ENCODE peak calls at places on chromosomes 2 and 18, in eight cellular contexts. Y is Peyer's patch, A is GM12865, T is astrocyte of the spinal cord, U is kidney epithelial cell, N is PC-9, V is K562, L is choroid plexus epithelial cell. R is an unnamed sample.

GRCh38 chr2:37191747-37192146 is 3.3 kb upstream of the SULT6B1 start:
- DNase-seq in Y (no peak), A (no peak), T (no peak), U (no peak), N (no peak), V (no peak), L (no peak), R (no peak)

GRCh38 chr2:105081006-105081701 is 43.3 kb downstream of the MRPS9 start:
- DNase-seq in Y (no peak), A (no peak), T (peak), U (no peak), N (no peak), V (no peak), L (peak), R (no peak)

GRCh38 chr18:58051765-58052460 is 7.9 kb downstream of the NEDD4L start:
- DNase-seq in Y (no peak), A (peak), T (peak), U (no peak), N (no peak), V (peak), L (peak), R (no peak)

GRCh38 chr2:149648282-149649030 is 60.9 kb upstream of the MMADHC start:
- DNase-seq in Y (no peak), A (no peak), T (peak), U (peak), N (peak), V (peak), L (peak), R (peak)

GRCh38 chr2:233098615-233099014 is 38.5 kb downstream of the INPP5D start:
- DNase-seq in Y (peak), A (no peak), T (peak), U (no peak), N (peak), V (peak), L (peak), R (no peak)

GRCh38 chr2:6401301-6401700 is 464.4 kb downstream of the CMPK2 start:
- DNase-seq in Y (no peak), A (no peak), T (peak), U (no peak), N (no peak), V (no peak), L (no peak), R (no peak)

GRCh38 chr2:81097361-81097760 is 792.8 kb upstream of the LRRTM1 start:
- DNase-seq in Y (no peak), A (no peak), T (no peak), U (no peak), N (no peak), V (no peak), L (no peak), R (no peak)

GRCh38 chr2:181985632-181986205 is at the start of gene PPP1R1C:
- DNase-seq in Y (no peak), A (no peak), T (no peak), U (no peak), N (no peak), V (no peak), L (no peak), R (no peak)

GRCh38 chr18:8469793-8470192 is 139.4 kb upstream of the RAB12 start:
- DNase-seq in Y (no peak), A (no peak), T (peak), U (no peak), N (no peak), V (no peak), L (peak), R (peak)

GRCh38 chr2:167294031-167294774 is 405.9 kb downstream of the XIRP2 start:
- DNase-seq in Y (peak), A (no peak), T (peak), U (no peak), N (no peak), V (no peak), L (peak), R (no peak)

GRCh38 chr2:23707096-23707495 is 219.8 kb downstream of the ATAD2B start:
- DNase-seq in Y (no peak), A (no peak), T (no peak), U (no peak), N (no peak), V (no peak), L (no peak), R (no peak)

GRCh38 chr18:54684786-54685185 is 93.7 kb downstream of the DYNAP start:
- DNase-seq in Y (no peak), A (no peak), T (peak), U (no peak), N (no peak), V (peak), L (peak), R (peak)

GRCh38 chr18:50193796-50194622 is 938 bp downstream of the MYO5B start:
- DNase-seq in Y (peak), A (no peak), T (no peak), U (no peak), N (no peak), V (no peak), L (no peak), R (no peak)

GRCh38 chr2:14616342-14616741 is 16.2 kb upstream of the LRATD1 start:
- DNase-seq in Y (no peak), A (no peak), T (peak), U (no peak), N (no peak), V (no peak), L (peak), R (no peak)

GRCh38 chr2:15941483-15941853 is 1.1 kb downstream of the MYCN start:
- DNase-seq in Y (no peak), A (no peak), T (no peak), U (no peak), N (no peak), V (no peak), L (no peak), R (no peak)

GRCh38 chr2:30569991-30570390 is 122.9 kb downstream of the LCLAT1 start:
- DNase-seq in Y (no peak), A (no peak), T (peak), U (no peak), N (no peak), V (no peak), L (no peak), R (no peak)

GRCh38 chr2:240453461-240454030 is 18.1 kb downstream of the GPC1 start:
- DNase-seq in Y (no peak), A (no peak), T (no peak), U (no peak), N (no peak), V (no peak), L (no peak), R (no peak)

GRCh38 chr18:56990678-56991077 is 156.2 kb upstream of the BOD1L2 start:
- DNase-seq in Y (no peak), A (no peak), T (no peak), U (no peak), N (no peak), V (no peak), L (no peak), R (no peak)

GRCh38 chr18:26327062-26327461 is 100.8 kb downstream of the TAF4B start:
- DNase-seq in Y (no peak), A (no peak), T (no peak), U (no peak), N (peak), V (no peak), L (no peak), R (no peak)

GRCh38 chr18:67359868-67360838 is 156.4 kb downstream of the DSEL start:
- DNase-seq in Y (no peak), A (peak), T (peak), U (peak), N (peak), V (peak), L (peak), R (peak)

GRCh38 chr18:32086866-32087265 is 4.8 kb upstream of the RNF138 start:
- DNase-seq in Y (no peak), A (no peak), T (peak), U (no peak), N (no peak), V (no peak), L (no peak), R (peak)

GRCh38 chr18:32078845-32079244 is 12.8 kb upstream of the RNF138 start:
- DNase-seq in Y (no peak), A (no peak), T (no peak), U (no peak), N (no peak), V (no peak), L (no peak), R (no peak)

GRCh38 chr18:32081881-32082280 is 9.8 kb upstream of the RNF138 start:
- DNase-seq in Y (no peak), A (no peak), T (no peak), U (no peak), N (no peak), V (no peak), L (no peak), R (no peak)

DNA sequence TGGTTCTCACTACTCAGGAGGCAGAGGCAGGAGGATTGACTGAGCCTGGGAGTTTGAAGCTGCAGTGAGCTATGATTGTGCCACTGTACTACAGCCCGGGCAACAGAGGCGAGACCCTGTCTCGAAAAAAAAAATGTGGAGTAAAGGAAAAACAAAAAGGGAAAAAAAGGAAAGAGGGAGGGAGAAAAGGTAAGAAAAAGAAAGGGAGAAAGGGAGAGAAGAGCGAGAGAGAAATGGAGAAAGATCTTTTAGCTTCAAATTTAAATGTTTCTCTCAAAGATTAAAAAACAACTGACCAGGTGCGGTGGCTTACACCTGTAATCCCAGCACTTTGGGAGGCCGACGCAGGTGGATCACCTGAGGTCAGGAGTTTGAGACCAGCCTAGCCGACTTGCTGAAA is 7.9 kb upstream of the RNF138 start:
- DNase-seq in Y (no peak), A (no peak), T (no peak), U (no peak), N (no peak), V (no peak), L (no peak), R (no peak)
- TF ChIP-seq CTCF in Y (no peak), A (no peak), T (no peak), U (no peak), N (no peak), V (no peak), L (no peak), R (no peak)

DNA sequence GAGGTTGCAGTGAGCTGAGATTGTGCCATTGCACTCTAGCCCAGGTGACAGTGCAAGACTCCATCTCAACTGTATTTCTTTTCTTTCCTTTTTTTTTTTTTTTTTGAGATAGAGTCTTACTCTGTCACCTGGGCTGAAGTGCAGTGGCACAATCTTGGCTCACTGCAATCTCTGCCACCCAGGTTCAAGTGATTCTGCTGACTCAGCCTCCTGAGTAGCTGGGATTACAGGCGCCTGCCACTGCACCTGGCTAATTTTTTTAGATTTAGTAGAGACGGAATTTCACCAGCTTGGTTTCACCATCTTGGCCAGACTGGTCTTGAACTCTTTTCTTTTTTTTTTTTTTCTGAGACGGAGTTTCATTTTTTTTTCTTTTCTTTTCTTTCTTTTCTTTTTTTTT is 41.3 kb upstream of the SATB2 start:
- DNase-seq in Y (no peak), A (no peak), T (no peak), U (no peak), N (no peak), V (no peak), L (no peak), R (no peak)
- H3K4me3 ChIP-seq in Y (no peak), A (no peak), T (no peak), U (no peak), N (no peak), V (no peak), L (no peak), R (no peak)

DNA sequence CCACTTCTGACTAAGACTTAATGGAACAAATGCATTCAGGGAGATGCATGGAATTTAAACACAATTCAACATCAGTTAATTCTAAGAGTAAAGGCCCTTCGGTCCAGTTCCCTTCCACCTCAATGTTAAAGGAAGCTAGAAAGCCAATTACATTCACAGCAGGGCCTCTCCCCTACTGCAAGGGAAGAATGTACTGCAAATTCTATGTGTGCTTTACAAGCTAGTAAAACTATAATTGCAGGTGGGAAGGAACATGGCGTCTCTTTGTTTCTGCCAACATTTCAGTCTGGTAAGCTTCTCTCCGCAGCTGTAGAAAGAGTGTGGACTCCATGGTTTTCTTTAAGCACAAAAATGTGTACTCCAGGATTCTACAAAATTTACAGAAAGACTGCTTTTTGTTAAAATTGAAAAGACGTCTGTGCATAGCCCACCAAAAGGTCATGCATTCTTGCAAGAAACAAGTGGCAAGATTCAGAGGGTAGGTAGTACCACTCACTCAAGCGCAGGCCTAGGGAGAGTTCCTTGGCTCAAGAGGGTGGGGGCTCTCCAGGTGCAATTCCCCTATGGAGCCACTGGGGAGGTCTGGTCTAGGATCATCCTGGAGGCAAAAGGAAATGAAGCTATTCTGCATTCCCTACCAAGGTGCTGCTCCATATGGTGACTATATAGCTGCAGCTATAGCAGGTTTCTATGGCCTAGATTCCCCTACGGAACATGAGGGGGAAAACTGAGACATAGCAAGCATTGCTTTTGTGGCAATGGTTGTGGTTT is 127.0 kb upstream of the FZD5 start:
- DNase-seq in Y (no peak), A (no peak), T (no peak), U (no peak), N (no peak), V (peak), L (peak), R (no peak)
- TF ChIP-seq CTCF in Y (no peak), A (peak), T (peak), U (no peak), N (no peak), V (no peak), L (peak), R (no peak)

DNA sequence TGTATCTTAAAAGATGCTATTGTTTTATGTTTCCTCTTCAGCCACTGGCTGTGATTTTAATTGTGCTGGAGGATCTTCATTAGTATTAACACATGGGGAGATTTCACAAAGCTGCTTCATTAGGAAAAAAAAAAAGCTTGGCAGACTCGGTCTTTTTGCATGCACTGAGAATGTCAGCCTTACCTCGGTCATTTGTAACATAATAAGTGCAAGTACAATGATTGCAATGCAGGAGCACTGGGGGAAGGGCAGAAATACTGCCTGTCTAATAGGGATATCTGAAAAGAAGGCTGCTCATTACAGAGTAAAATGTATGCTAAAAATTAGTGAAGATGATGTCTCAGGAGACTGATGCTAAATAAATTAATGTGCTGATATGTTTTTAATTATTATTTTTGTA is 1.3 kb upstream of the BAZ2B start:
- DNase-seq in Y (no peak), A (no peak), T (peak), U (no peak), N (no peak), V (peak), L (peak), R (no peak)
- H3K4me3 ChIP-seq in Y (peak), A (no peak), T (peak), U (peak), N (no peak), V (no peak), L (peak), R (no peak)

GRCh38 chr2:237424544-237424943 is 10.6 kb upstream of the COL6A3 start:
- DNase-seq in Y (no peak), A (no peak), T (no peak), U (no peak), N (no peak), V (no peak), L (no peak), R (no peak)

GRCh38 chr2:237418300-237418699 is 4.3 kb upstream of the COL6A3 start:
- DNase-seq in Y (no peak), A (no peak), T (no peak), U (no peak), N (no peak), V (no peak), L (no peak), R (no peak)

GRCh38 chr2:237423891-237424290 is 9.9 kb upstream of the COL6A3 start:
- DNase-seq in Y (no peak), A (no peak), T (no peak), U (no peak), N (no peak), V (no peak), L (no peak), R (no peak)

GRCh38 chr2:237422309-237422708 is 8.3 kb upstream of the COL6A3 start:
- DNase-seq in Y (no peak), A (no peak), T (no peak), U (no peak), N (no peak), V (no peak), L (no peak), R (no peak)

DNA sequence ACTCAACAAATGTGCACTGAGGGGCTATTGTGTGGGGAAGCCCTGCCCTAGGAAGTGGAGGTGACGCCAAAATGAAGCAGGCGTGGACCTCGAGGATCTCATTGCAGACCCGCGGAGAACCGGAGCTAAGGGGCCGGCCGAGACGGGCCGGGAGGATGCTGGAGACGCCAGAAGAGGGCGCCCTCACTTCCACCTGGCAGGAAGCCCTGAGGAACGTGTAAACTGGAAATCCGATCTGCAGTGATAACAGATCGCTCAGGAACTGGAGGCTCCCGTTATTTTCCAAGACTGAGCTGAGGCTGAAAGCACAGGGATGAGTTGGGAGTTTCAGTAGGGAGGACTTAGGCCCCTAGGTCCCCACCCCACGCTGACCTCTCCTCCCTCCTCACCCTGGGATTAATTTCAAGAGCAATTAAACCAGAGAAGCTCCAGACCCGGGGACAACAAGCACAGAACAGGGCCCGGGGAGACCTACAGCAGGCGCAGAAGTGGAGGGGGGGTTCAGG is 7.6 kb upstream of the COL6A3 start:
- DNase-seq in Y (peak), A (peak), T (peak), U (no peak), N (peak), V (peak), L (peak), R (no peak)
- TF ChIP-seq CTCF in Y (peak), A (peak), T (peak), U (peak), N (peak), V (peak), L (peak), R (peak)

DNA sequence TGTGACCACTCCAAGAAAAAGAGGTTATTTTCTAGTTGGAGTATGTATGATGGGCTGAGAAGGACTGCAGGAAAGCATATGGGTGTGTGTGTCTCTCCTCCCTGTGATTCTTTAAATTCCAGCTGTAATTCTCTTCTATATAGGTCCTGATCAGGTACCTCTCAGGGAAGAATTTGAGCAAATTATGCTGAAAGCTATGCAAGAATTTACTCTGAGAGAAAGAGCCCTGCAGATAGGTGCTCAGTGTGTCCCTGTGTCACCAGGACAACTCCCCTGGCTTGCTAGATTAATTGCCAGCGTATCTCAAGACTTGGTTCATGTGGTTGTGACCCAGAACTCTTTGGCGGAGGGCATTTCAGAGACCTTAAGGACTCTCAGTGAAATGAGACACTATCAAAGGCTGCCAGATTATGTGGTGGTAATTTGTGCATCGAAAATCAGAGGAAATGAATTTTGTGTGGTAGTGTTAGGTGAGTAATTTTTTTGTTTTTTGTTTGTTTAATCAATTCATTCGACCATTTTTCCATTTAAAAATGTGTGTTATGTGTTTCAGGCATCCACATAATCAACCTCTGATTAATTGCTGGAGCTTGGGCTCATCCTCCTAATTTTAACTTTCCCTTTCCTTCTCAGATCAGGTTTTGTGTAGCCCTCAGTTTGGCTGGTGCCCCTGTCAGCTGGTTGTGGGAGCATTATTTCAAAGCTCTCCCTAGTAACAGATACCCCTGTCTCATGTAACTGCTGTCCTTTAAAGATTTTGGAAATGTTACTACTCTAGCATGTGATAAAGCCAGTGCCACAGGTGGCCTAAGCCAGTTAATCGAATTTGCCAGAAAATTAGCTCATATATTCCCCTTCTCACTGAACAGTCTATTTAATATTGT is 150.9 kb downstream of the ESCO1 start:
- DNase-seq in Y (no peak), A (no peak), T (no peak), U (no peak), N (no peak), V (no peak), L (no peak), R (no peak)
- H3K4me3 ChIP-seq in Y (no peak), A (no peak), T (no peak), U (no peak), N (no peak), V (no peak), L (no peak), R (no peak)